ENCODE peak calls at places on chromosomes 12 and 14, in eight cellular contexts. One of them, this sample, is unnamed.
A peak's percentile ranks its signal among the peaks of the same experiment; 100 is the strongest.

GRCh38 chr12:120855823-120856589 is 48.2 kb downstream of the SPPL3 start:
- DNase-seq in body of pancreas: no peak
- DNase-seq in transverse colon: no peak
- DNase-seq in suprapubic skin: no peak
- DNase-seq in NB4: no peak
- DNase-seq in ovary: no peak
- DNase-seq in heart left ventricle: no peak
- DNase-seq in K562: peak; percentile 30
- DNase-seq in this sample: no peak

GRCh38 chr12:31207799-31208465 is 118.0 kb downstream of the SINHCAF start:
- DNase-seq in K562: no peak
- DNase-seq in suprapubic skin: no peak
- DNase-seq in transverse colon: no peak
- DNase-seq in NB4: no peak
- DNase-seq in ovary: no peak
- DNase-seq in body of pancreas: no peak
- DNase-seq in heart left ventricle: no peak
- DNase-seq in this sample: no peak

GRCh38 chr14:104370256-104370870 is 209.2 kb upstream of the C14orf180 start:
- DNase-seq in transverse colon: no peak
- DNase-seq in suprapubic skin: no peak
- DNase-seq in ovary: no peak
- DNase-seq in K562: no peak
- DNase-seq in NB4: peak; percentile 23
- DNase-seq in body of pancreas: no peak
- DNase-seq in heart left ventricle: no peak
- DNase-seq in this sample: no peak

GRCh38 chr12:124695861-124696260 is 128.4 kb upstream of the NCOR2 start:
- DNase-seq in heart left ventricle: no peak
- DNase-seq in suprapubic skin: no peak
- DNase-seq in K562: no peak
- DNase-seq in ovary: no peak
- DNase-seq in NB4: peak; percentile 57
- DNase-seq in transverse colon: no peak
- DNase-seq in body of pancreas: no peak
- DNase-seq in this sample: no peak

GRCh38 chr14:24179961-24180726 is 8.3 kb downstream of the REC8 start:
- DNase-seq in ovary: no peak
- DNase-seq in K562: no peak
- DNase-seq in heart left ventricle: no peak
- DNase-seq in body of pancreas: no peak
- DNase-seq in NB4: no peak
- DNase-seq in transverse colon: no peak
- DNase-seq in suprapubic skin: peak; percentile 56
- DNase-seq in this sample: no peak

GRCh38 chr12:16726879-16727278 is 120.9 kb upstream of the LMO3 start:
- DNase-seq in ovary: no peak
- DNase-seq in suprapubic skin: no peak
- DNase-seq in transverse colon: no peak
- DNase-seq in K562: no peak
- DNase-seq in NB4: no peak
- DNase-seq in body of pancreas: no peak
- DNase-seq in heart left ventricle: no peak
- DNase-seq in this sample: no peak

GRCh38 chr12:45671254-45671653 is 58.3 kb upstream of the ARID2 start:
- DNase-seq in K562: no peak
- DNase-seq in NB4: no peak
- DNase-seq in body of pancreas: no peak
- DNase-seq in ovary: no peak
- DNase-seq in transverse colon: no peak
- DNase-seq in heart left ventricle: no peak
- DNase-seq in suprapubic skin: no peak
- DNase-seq in this sample: peak; percentile 16

GRCh38 chr12:78793491-78793890 is 71.1 kb upstream of the SYT1 start:
- DNase-seq in suprapubic skin: no peak
- DNase-seq in NB4: no peak
- DNase-seq in ovary: no peak
- DNase-seq in transverse colon: no peak
- DNase-seq in body of pancreas: no peak
- DNase-seq in K562: no peak
- DNase-seq in heart left ventricle: no peak
- DNase-seq in this sample: no peak

GRCh38 chr14:77126461-77126990 is 15.1 kb downstream of the ZDHHC22 start:
- DNase-seq in suprapubic skin: no peak
- DNase-seq in heart left ventricle: no peak
- DNase-seq in ovary: no peak
- DNase-seq in body of pancreas: no peak
- DNase-seq in transverse colon: no peak
- DNase-seq in NB4: no peak
- DNase-seq in K562: no peak
- DNase-seq in this sample: no peak

GRCh38 chr14:94110552-94111181 is at the start of gene IFI27:
- DNase-seq in ovary: peak; percentile 53
- DNase-seq in K562: peak; percentile 44
- DNase-seq in NB4: no peak
- DNase-seq in suprapubic skin: no peak
- DNase-seq in heart left ventricle: no peak
- DNase-seq in transverse colon: peak; percentile 81
- DNase-seq in body of pancreas: no peak
- DNase-seq in this sample: peak; percentile 26

GRCh38 chr12:117863004-117863709 is 105.6 kb downstream of the KSR2 start:
- DNase-seq in transverse colon: no peak
- DNase-seq in K562: no peak
- DNase-seq in body of pancreas: no peak
- DNase-seq in heart left ventricle: no peak
- DNase-seq in ovary: no peak
- DNase-seq in NB4: no peak
- DNase-seq in suprapubic skin: no peak
- DNase-seq in this sample: peak; percentile 34

GRCh38 chr12:75850751-75851462 is 180.7 kb downstream of the PHLDA1 start:
- DNase-seq in K562: no peak
- DNase-seq in transverse colon: peak; percentile 14
- DNase-seq in NB4: no peak
- DNase-seq in heart left ventricle: no peak
- DNase-seq in ovary: no peak
- DNase-seq in suprapubic skin: no peak
- DNase-seq in body of pancreas: no peak
- DNase-seq in this sample: peak; percentile 37

GRCh38 chr12:14774944-14775651 is 28.2 kb downstream of the WBP11 start:
- DNase-seq in body of pancreas: peak; percentile 52
- DNase-seq in NB4: peak; percentile 71
- DNase-seq in heart left ventricle: peak; percentile 74
- DNase-seq in suprapubic skin: peak; percentile 81
- DNase-seq in K562: no peak
- DNase-seq in ovary: peak; percentile 67
- DNase-seq in transverse colon: peak; percentile 59
- DNase-seq in this sample: no peak

GRCh38 chr12:14775652-14776020 is 27.6 kb downstream of the WBP11 start:
- DNase-seq in transverse colon: no peak
- DNase-seq in ovary: no peak
- DNase-seq in body of pancreas: no peak
- DNase-seq in suprapubic skin: no peak
- DNase-seq in K562: no peak
- DNase-seq in NB4: no peak
- DNase-seq in heart left ventricle: no peak
- DNase-seq in this sample: no peak

GRCh38 chr12:14772946-14773345 is 30.3 kb downstream of the WBP11 start:
- DNase-seq in K562: no peak
- DNase-seq in heart left ventricle: no peak
- DNase-seq in ovary: no peak
- DNase-seq in NB4: no peak
- DNase-seq in transverse colon: no peak
- DNase-seq in suprapubic skin: no peak
- DNase-seq in body of pancreas: no peak
- DNase-seq in this sample: no peak

GRCh38 chr12:14773685-14774073 is 29.6 kb downstream of the WBP11 start:
- DNase-seq in body of pancreas: no peak
- DNase-seq in ovary: peak; percentile 60
- DNase-seq in transverse colon: no peak
- DNase-seq in NB4: no peak
- DNase-seq in heart left ventricle: no peak
- DNase-seq in K562: no peak
- DNase-seq in suprapubic skin: peak; percentile 72
- DNase-seq in this sample: no peak

DNA sequence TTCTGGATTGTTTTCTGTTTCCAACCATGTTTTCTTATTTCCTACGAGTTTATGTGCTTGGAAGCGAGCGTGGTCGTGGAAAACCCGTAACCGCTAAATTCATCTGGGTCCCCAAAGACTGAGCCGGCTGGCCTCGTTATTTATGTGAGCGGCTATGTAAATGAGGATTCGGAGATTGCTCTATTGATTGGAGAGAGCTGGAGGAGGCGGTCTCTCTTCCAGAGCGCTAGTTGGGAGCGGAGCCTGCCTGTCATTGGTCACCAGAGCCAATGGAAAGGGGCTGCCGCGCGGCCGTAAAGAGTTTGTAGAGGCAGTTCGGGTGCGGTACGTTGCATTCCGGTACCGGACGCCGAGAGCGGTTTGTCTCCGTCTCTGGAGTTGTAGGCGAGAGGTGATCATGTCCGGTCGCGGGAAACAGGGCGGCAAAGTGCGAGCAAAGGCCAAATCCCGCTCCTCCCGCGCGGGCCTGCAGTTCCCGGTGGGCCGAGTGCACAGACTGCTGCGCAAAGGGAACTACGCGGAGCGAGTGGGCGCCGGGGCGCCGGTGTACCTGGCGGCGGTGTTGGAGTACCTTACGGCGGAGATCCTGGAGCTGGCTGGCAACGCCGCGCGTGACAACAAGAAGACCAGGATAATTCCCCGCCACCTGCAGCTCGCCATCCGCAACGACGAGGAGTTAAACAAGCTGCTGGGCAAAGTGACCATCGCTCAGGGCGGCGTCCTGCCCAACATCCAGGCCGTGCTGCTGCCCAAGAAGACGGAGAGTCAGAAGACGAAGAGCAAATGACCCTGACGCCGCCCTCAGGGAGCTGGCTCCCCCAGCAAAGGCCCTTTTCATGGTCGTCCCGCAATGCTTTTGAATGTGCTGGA is 29.0 kb downstream of the WBP11 start:
- DNase-seq in transverse colon: peak; percentile 97
- DNase-seq in NB4: peak; percentile 87
- DNase-seq in suprapubic skin: peak; percentile 99
- DNase-seq in ovary: peak; percentile 96
- DNase-seq in heart left ventricle: peak; percentile 96
- DNase-seq in body of pancreas: peak; percentile 98
- DNase-seq in K562: no peak
- DNase-seq in this sample: no peak
- TF ChIP-seq POLR2A in transverse colon: peak; percentile 100
- TF ChIP-seq POLR2A in NB4: peak; percentile 61
- TF ChIP-seq POLR2A in suprapubic skin: peak; percentile 91
- TF ChIP-seq POLR2A in ovary: peak; percentile 97
- TF ChIP-seq POLR2A in heart left ventricle: peak; percentile 73
- TF ChIP-seq POLR2A in body of pancreas: peak; percentile 98
- TF ChIP-seq POLR2A in K562: no peak
- TF ChIP-seq POLR2A in this sample: no peak

GRCh38 chr12:89547116-89547515 is 21.3 kb upstream of the POC1B start:
- DNase-seq in transverse colon: no peak
- DNase-seq in suprapubic skin: no peak
- DNase-seq in NB4: no peak
- DNase-seq in body of pancreas: no peak
- DNase-seq in ovary: no peak
- DNase-seq in heart left ventricle: no peak
- DNase-seq in K562: no peak
- DNase-seq in this sample: no peak
- TF ChIP-seq POLR2A in transverse colon: no peak
- TF ChIP-seq POLR2A in suprapubic skin: no peak
- TF ChIP-seq POLR2A in NB4: no peak
- TF ChIP-seq POLR2A in body of pancreas: no peak
- TF ChIP-seq POLR2A in ovary: no peak
- TF ChIP-seq POLR2A in heart left ventricle: no peak
- TF ChIP-seq POLR2A in K562: no peak
- TF ChIP-seq POLR2A in this sample: no peak

GRCh38 chr12:4270016-4270669 is 3.4 kb upstream of the CCND2 start:
- DNase-seq in body of pancreas: no peak
- DNase-seq in transverse colon: peak; percentile 66
- DNase-seq in heart left ventricle: peak; percentile 64
- DNase-seq in NB4: no peak
- DNase-seq in K562: no peak
- DNase-seq in ovary: no peak
- DNase-seq in suprapubic skin: no peak
- DNase-seq in this sample: no peak

GRCh38 chr12:4268549-4269181 is 4.9 kb upstream of the CCND2 start:
- DNase-seq in heart left ventricle: no peak
- DNase-seq in suprapubic skin: no peak
- DNase-seq in K562: no peak
- DNase-seq in transverse colon: no peak
- DNase-seq in ovary: no peak
- DNase-seq in body of pancreas: no peak
- DNase-seq in NB4: peak; percentile 52
- DNase-seq in this sample: no peak

GRCh38 chr12:4270670-4271432 is 2.7 kb upstream of the CCND2 start:
- DNase-seq in transverse colon: peak; percentile 75
- DNase-seq in NB4: peak; percentile 86
- DNase-seq in heart left ventricle: peak; percentile 79
- DNase-seq in body of pancreas: peak; percentile 40
- DNase-seq in ovary: peak; percentile 50
- DNase-seq in K562: no peak
- DNase-seq in suprapubic skin: peak; percentile 81
- DNase-seq in this sample: no peak

GRCh38 chr12:4267904-4268548 is 5.5 kb upstream of the CCND2 start:
- DNase-seq in body of pancreas: no peak
- DNase-seq in K562: no peak
- DNase-seq in ovary: no peak
- DNase-seq in heart left ventricle: no peak
- DNase-seq in transverse colon: no peak
- DNase-seq in NB4: no peak
- DNase-seq in suprapubic skin: no peak
- DNase-seq in this sample: no peak

DNA sequence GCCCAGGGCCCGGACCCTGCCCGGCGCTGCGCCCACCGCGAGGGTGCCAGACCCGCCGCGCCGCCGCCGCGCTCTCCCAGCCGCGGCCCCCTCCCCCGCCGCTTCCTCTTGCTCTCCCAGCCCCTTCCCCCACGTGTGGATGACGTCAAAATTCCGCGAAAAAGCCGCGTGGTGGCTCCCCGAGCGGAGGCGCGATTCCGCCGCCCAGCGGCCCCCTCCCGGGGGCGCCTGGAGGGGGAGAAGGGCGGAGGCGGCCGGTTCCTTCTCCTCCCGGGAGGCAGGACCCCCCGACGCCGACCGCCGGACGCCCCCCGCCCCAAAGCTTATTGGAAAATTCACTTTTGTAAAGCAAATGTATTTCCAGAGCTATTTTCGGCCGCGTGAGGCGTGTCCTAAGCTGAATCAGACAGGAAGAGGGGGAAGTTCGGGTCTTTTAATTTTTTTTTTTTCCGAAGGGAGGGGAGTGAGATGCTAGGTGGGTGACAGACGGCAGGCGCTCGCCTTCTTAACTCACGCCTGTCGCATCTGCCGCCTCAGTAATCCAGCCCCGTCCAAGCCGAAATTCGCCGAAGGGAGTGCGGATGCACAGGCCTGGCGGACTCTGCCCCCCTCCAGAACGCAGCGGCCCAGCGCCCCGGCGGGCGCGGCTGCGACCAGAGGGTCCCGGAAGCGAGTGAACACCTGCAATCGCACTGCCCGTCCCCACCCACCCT is 4.1 kb upstream of the CCND2 start:
- DNase-seq in transverse colon: peak; percentile 89
- DNase-seq in heart left ventricle: peak; percentile 92
- DNase-seq in body of pancreas: peak; percentile 65
- DNase-seq in NB4: peak; percentile 92
- DNase-seq in ovary: peak; percentile 81
- DNase-seq in suprapubic skin: peak; percentile 88
- DNase-seq in K562: peak; percentile 74
- DNase-seq in this sample: no peak
- TF ChIP-seq POLR2A in transverse colon: peak; percentile 60
- TF ChIP-seq POLR2A in heart left ventricle: no peak
- TF ChIP-seq POLR2A in body of pancreas: no peak
- TF ChIP-seq POLR2A in NB4: peak; percentile 40
- TF ChIP-seq POLR2A in ovary: peak; percentile 30
- TF ChIP-seq POLR2A in suprapubic skin: no peak
- TF ChIP-seq POLR2A in K562: no peak
- TF ChIP-seq POLR2A in this sample: no peak

GRCh38 chr12:11171145-11171952 is at the start of gene SMIM10L1:
- DNase-seq in body of pancreas: peak; percentile 93
- DNase-seq in K562: peak; percentile 80
- DNase-seq in ovary: peak; percentile 94
- DNase-seq in heart left ventricle: peak; percentile 95
- DNase-seq in transverse colon: peak; percentile 93
- DNase-seq in suprapubic skin: peak; percentile 92
- DNase-seq in NB4: peak; percentile 95
- DNase-seq in this sample: peak; percentile 78
- TF ChIP-seq POLR2A in body of pancreas: peak; percentile 40
- TF ChIP-seq POLR2A in K562: peak; percentile 91
- TF ChIP-seq POLR2A in ovary: peak; percentile 43
- TF ChIP-seq POLR2A in heart left ventricle: no peak
- TF ChIP-seq POLR2A in transverse colon: peak; percentile 73
- TF ChIP-seq POLR2A in suprapubic skin: no peak
- TF ChIP-seq POLR2A in NB4: peak; percentile 76
- TF ChIP-seq POLR2A in this sample: peak; percentile 87

This sample was measured in H54.